ENCODE peak calls at places on chromosome 1, in seven cellular contexts. P is Calu3; A is stimulated activated CD4-positive, alpha-beta T cell treated with anti-CD3 and anti-CD28 coated beads, Interleukin-1b, Interleukin-23, amount 100 ng/mL, for 24 hours; I is GF-D8; R is DND-41; S is ascending aorta; C is T-helper 2 cell. H is an unnamed sample.

GRCh38 chr1:2314297-2314802 is 77.0 kb downstream of the MORN1 start:
- DNase-seq in P (peak), A (no peak), R (no peak), S (no peak), C (no peak), I (no peak), H (no peak)

GRCh38 chr1:244412116-244412639 is 39.5 kb downstream of the ADSS2 start:
- DNase-seq in R (no peak), S (no peak), C (no peak), A (no peak), I (no peak), P (no peak), H (no peak)

GRCh38 chr1:218971166-218971565 is 202.5 kb upstream of the LYPLAL1 start:
- DNase-seq in P (no peak), R (no peak), I (no peak), S (no peak), C (no peak), A (no peak), H (no peak)

GRCh38 chr1:173042806-173043205 is 7.9 kb downstream of the TNFSF18 start:
- DNase-seq in C (no peak), R (no peak), P (peak), S (no peak), I (no peak), A (no peak), H (no peak)

GRCh38 chr1:26531651-26532131 is 2.1 kb downstream of the RPS6KA1 start:
- DNase-seq in S (no peak), P (peak), I (no peak), C (no peak), R (no peak), A (no peak), H (no peak)

GRCh38 chr1:228106800-228107054 is 2.4 kb downstream of the MRPL55 start:
- DNase-seq in A (no peak), C (no peak), P (no peak), S (no peak), R (no peak), I (no peak), H (no peak)

GRCh38 chr1:91020967-91021685 is 709 bp downstream of the ZNF644 start:
- DNase-seq in I (peak), C (peak), P (peak), A (peak), S (peak), R (peak), H (peak)

GRCh38 chr1:91884459-91885290 is 1.3 kb downstream of the TGFBR3 start:
- DNase-seq in S (no peak), A (no peak), I (no peak), C (no peak), P (peak), R (no peak), H (peak)

GRCh38 chr1:25890249-25891034 is 14.9 kb upstream of the PAQR7 start:
- DNase-seq in R (no peak), A (no peak), I (no peak), S (no peak), P (peak), C (no peak), H (no peak)

GRCh38 chr1:219405531-219406331 is 207.2 kb downstream of the ZC3H11B start:
- DNase-seq in R (no peak), C (no peak), P (no peak), S (no peak), I (no peak), A (no peak), H (no peak)

GRCh38 chr1:34066921-34067603 is 98.0 kb downstream of the CSMD2 start:
- DNase-seq in R (no peak), C (no peak), P (no peak), A (no peak), S (no peak), I (no peak), H (no peak)

GRCh38 chr1:60169206-60169605 is 95.6 kb upstream of the C1orf87 start:
- DNase-seq in C (no peak), P (no peak), A (no peak), S (no peak), I (no peak), R (no peak), H (no peak)

H was measured in T-cell.